ENCODE peak calls at places on chromosomes 16 and 17, in eight cellular contexts. T, F, S, G, Y, L, C and X are unnamed samples.
A peak's percentile ranks its signal among the peaks of the same experiment; 100 is the strongest.

GRCh38 chr16:28321700-28322411 is 29.5 kb downstream of the SBK1 start:
- DNase-seq in T (peak; percentile 63), F (peak; percentile 23), S (no peak), G (peak; percentile 44), Y (no peak), L (peak; percentile 41), C (no peak), X (no peak)

GRCh38 chr16:53061701-53062159 is 6.9 kb downstream of the CHD9 start:
- DNase-seq in T (no peak), F (peak; percentile 35), S (no peak), G (no peak), Y (peak; percentile 73), L (peak; percentile 77), C (peak; percentile 49), X (no peak)

GRCh38 chr16:9706217-9706616 is 476.0 kb downstream of the GRIN2A start:
- DNase-seq in T (no peak), F (no peak), S (no peak), G (no peak), Y (no peak), L (no peak), C (no peak), X (no peak)

GRCh38 chr17:1323336-1323735 is 43.9 kb downstream of the TRARG1 start:
- DNase-seq in T (peak; percentile 31), F (no peak), S (no peak), G (no peak), Y (peak; percentile 28), L (peak; percentile 25), C (no peak), X (no peak)

GRCh38 chr16:50742521-50743150 is 750 bp downstream of the CYLD start:
- DNase-seq in T (peak; percentile 81), F (peak; percentile 73), S (no peak), G (peak; percentile 41), Y (peak; percentile 62), L (peak; percentile 47), C (peak; percentile 29), X (peak; percentile 49)

GRCh38 chr17:27471321-27472269 is 15.3 kb downstream of the KSR1 start:
- DNase-seq in T (peak; percentile 43), F (no peak), S (no peak), G (no peak), Y (no peak), L (peak; percentile 50), C (no peak), X (peak; percentile 51)

GRCh38 chr17:65323055-65323454 is 185.9 kb downstream of the RGS9 start:
- DNase-seq in T (no peak), F (no peak), S (no peak), G (no peak), Y (no peak), L (no peak), C (no peak), X (no peak)

GRCh38 chr17:302300-302698 is 50.3 kb downstream of the RPH3AL start:
- DNase-seq in T (no peak), F (no peak), S (no peak), G (no peak), Y (peak; percentile 42), L (no peak), C (no peak), X (no peak)

GRCh38 chr17:42289863-42290165 is 1.5 kb downstream of the STAT5A start:
- DNase-seq in T (no peak), F (peak; percentile 28), S (no peak), G (no peak), Y (no peak), L (no peak), C (no peak), X (no peak)

GRCh38 chr17:13671771-13672170 is 70.0 kb upstream of the HS3ST3A1 start:
- DNase-seq in T (peak; percentile 40), F (no peak), S (no peak), G (no peak), Y (no peak), L (no peak), C (no peak), X (no peak)

GRCh38 chr17:31413871-31414589 is 22.6 kb downstream of the RAB11FIP4 start:
- DNase-seq in T (peak; percentile 89), F (no peak), S (peak; percentile 61), G (no peak), Y (no peak), L (no peak), C (no peak), X (no peak)
- H3K27ac ChIP-seq in T (no peak overlapping the region), F (no peak overlapping the region), S (no peak overlapping the region), G (no peak overlapping the region), Y (no peak overlapping the region), L (no peak overlapping the region), C (no peak overlapping the region), X (no peak overlapping the region)

GRCh38 chr17:6670999-6671398 is 19.4 kb downstream of the C17orf100 start:
- DNase-seq in T (no peak), F (no peak), S (no peak), G (no peak), Y (no peak), L (no peak), C (no peak), X (no peak)

GRCh38 chr17:6670571-6670970 is 19.0 kb downstream of the C17orf100 start:
- DNase-seq in T (no peak), F (no peak), S (no peak), G (no peak), Y (no peak), L (no peak), C (no peak), X (no peak)

GRCh38 chr17:6669479-6670212 is 18.1 kb downstream of the C17orf100 start:
- DNase-seq in T (no peak), F (no peak), S (no peak), G (no peak), Y (no peak), L (no peak), C (no peak), X (no peak)

GRCh38 chr17:6668727-6669425 is 17.3 kb downstream of the C17orf100 start:
- DNase-seq in T (no peak), F (no peak), S (no peak), G (no peak), Y (no peak), L (no peak), C (no peak), X (no peak)

GRCh38 chr17:6671431-6671830 is 19.9 kb downstream of the C17orf100 start:
- DNase-seq in T (no peak), F (no peak), S (no peak), G (no peak), Y (no peak), L (no peak), C (no peak), X (no peak)
- H3K27ac ChIP-seq in T (no peak overlapping the region), F (no peak overlapping the region), S (no peak overlapping the region), G (no peak overlapping the region), Y (no peak overlapping the region), L (no peak overlapping the region), C (no peak overlapping the region), X (no peak overlapping the region)

DNA sequence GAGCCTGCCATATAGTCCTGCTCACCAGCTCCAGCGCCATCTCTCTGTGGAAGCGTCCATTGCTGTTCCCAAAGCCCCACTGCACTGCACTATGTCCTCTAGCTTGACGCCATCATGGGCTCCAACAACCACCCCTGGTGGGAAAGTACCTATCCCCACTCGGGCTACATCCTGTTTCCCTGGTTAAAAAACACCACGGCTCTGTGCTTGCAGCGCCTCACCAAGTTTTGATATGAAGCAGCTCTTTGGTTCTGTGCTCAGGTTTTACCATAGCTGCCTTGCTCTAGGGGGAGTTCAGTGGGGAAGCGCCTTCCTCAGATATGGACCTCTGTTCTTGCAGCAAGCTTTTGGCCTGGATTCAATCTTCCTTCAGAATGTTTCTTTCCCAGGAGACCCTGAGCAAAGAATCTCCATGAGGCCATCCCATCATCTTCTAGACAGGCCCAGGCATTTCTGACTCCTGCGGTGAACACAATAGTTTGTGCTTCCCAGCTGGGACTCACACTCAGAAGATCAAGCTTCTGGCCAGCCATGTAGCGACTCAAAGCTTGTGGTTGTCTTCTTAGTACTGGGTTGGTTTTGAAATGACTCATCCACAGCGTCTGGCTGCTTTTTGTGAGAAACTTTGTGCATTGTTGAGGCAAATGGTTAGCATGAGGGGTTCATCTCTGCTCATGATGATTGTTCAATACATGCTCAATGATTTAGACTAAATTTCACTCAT is 39.5 kb downstream of the DYNLRB2 start:
- DNase-seq in T (peak; percentile 68), F (no peak), S (no peak), G (no peak), Y (no peak), L (peak; percentile 13), C (no peak), X (peak; percentile 61)
- H3K27ac ChIP-seq in T (no peak overlapping the region), F (no peak overlapping the region), S (no peak overlapping the region), G (no peak overlapping the region), Y (no peak overlapping the region), L (no peak overlapping the region), C (no peak overlapping the region), X (peak overlapping the region; percentile 60)

GRCh38 chr16:66273644-66274334 is 92.7 kb upstream of the CDH5 start:
- DNase-seq in T (peak; percentile 82), F (no peak), S (no peak), G (no peak), Y (no peak), L (no peak), C (no peak), X (no peak)

GRCh38 chr16:66273036-66273435 is 93.5 kb upstream of the CDH5 start:
- DNase-seq in T (no peak), F (no peak), S (no peak), G (no peak), Y (no peak), L (no peak), C (no peak), X (no peak)

GRCh38 chr16:66270333-66270927 is 96.1 kb upstream of the CDH5 start:
- DNase-seq in T (peak; percentile 77), F (peak; percentile 60), S (peak; percentile 72), G (peak; percentile 64), Y (peak; percentile 84), L (peak; percentile 70), C (peak; percentile 71), X (peak; percentile 54)

GRCh38 chr16:66271074-66272060 is 95.1 kb upstream of the CDH5 start:
- DNase-seq in T (peak; percentile 80), F (no peak), S (no peak), G (no peak), Y (no peak), L (no peak), C (no peak), X (no peak)

DNA sequence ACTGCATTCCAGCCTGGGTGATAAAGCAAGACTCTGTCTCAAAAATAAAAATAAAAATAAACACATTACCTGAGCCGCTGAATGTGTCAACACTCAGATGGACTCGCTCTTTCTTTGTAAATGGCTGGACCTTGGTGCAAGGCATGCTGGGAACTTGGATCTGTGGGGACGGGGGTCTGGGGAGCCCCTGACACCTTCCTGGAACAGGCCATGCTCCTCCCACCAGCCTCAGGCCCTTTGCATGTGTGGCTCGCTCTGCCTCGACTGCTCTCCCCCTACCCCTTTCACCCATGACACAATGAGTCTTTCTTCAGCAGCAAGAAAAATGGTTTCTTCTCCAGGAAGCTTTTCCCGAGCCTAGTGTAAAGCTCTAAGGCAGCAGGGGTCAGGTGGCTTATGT is 94.0 kb upstream of the CDH5 start:
- DNase-seq in T (no peak), F (no peak), S (no peak), G (peak; percentile 42), Y (no peak), L (no peak), C (no peak), X (no peak)
- H3K27ac ChIP-seq in T (no peak overlapping the region), F (no peak overlapping the region), S (no peak overlapping the region), G (no peak overlapping the region), Y (no peak overlapping the region), L (no peak overlapping the region), C (no peak overlapping the region), X (no peak overlapping the region)